ENCODE peak calls at places on chromosome 20, in seven cellular contexts. O is A549, P is H1, T is GM12878, C is HepG2, F is IMR-90, V is K562. I is an unnamed sample.

GRCh38 chr20:35294293-35294685 is 2.1 kb upstream of the FAM83C start:
- DNase-seq in T (no peak), F (no peak), P (no peak), V (no peak), C (no peak), O (no peak), I (no peak)

GRCh38 chr20:3563548-3564177 is 92.8 kb downstream of the ATRN start:
- DNase-seq in F (peak; percentile 69), V (peak; percentile 15), T (peak; percentile 8), O (peak; percentile 37), P (no peak), C (peak; percentile 63), I (peak; percentile 53)

GRCh38 chr20:50270569-50270968 is 79.9 kb downstream of the CEBPB start:
- DNase-seq in C (no peak), O (no peak), V (no peak), F (no peak), P (no peak), T (no peak), I (no peak)

GRCh38 chr20:1619861-1620444 is at the start of gene SIRPB1:
- DNase-seq in C (peak; percentile 0), F (peak; percentile 0), V (no peak), O (no peak), T (no peak), P (no peak), I (no peak)

GRCh38 chr20:1802385-1803215 is 92.6 kb upstream of the SIRPA start:
- DNase-seq in V (peak; percentile 9), P (peak; percentile 77), O (peak; percentile 78), C (peak; percentile 67), F (peak; percentile 76), T (no peak), I (peak; percentile 87)

GRCh38 chr20:43953919-43954617 is 39.4 kb downstream of the TOX2 start:
- DNase-seq in P (no peak), O (no peak), T (no peak), C (no peak), F (peak; percentile 47), V (no peak), I (no peak)

GRCh38 chr20:46056970-46057855 is 28.2 kb downstream of the SLC12A5 start:
- DNase-seq in O (no peak), T (no peak), C (no peak), P (peak; percentile 90), V (peak; percentile 45), F (peak; percentile 42), I (no peak)

GRCh38 chr20:61271273-61272221 is 19.5 kb downstream of the CDH4 start:
- DNase-seq in T (no peak), O (no peak), V (no peak), P (no peak), C (no peak), F (no peak), I (no peak)

GRCh38 chr20:18689557-18689956 is 101.7 kb downstream of the DTD1 start:
- DNase-seq in T (no peak), P (no peak), V (no peak), O (no peak), F (no peak), C (no peak), I (no peak)

GRCh38 chr20:53738039-53738944 is 144.7 kb upstream of the ZNF217 start:
- DNase-seq in P (no peak), F (peak; percentile 90), C (peak; percentile 88), T (no peak), V (peak; percentile 66), O (peak; percentile 67), I (peak; percentile 34)

GRCh38 chr20:32052090-32052791 is at the start of gene HCK:
- DNase-seq in V (no peak), F (no peak), P (peak; percentile 58), O (peak; percentile 31), C (no peak), T (no peak), I (peak; percentile 57)

GRCh38 chr20:5402903-5403531 is 86.3 kb upstream of the PROKR2 start:
- DNase-seq in V (peak; percentile 36), P (peak; percentile 74), T (no peak), F (peak; percentile 11), C (peak; percentile 62), O (peak; percentile 55), I (no peak)

GRCh38 chr20:63641146-63641791 is 12.0 kb downstream of the STMN3 start:
- DNase-seq in O (no peak), T (no peak), V (peak; percentile 27), F (no peak), C (no peak), P (no peak), I (no peak)

GRCh38 chr20:36273414-36274247 is 32.5 kb upstream of the DLGAP4 start:
- DNase-seq in P (peak; percentile 41), F (peak; percentile 16), O (peak; percentile 28), T (no peak), V (no peak), C (no peak), I (peak; percentile 51)

GRCh38 chr20:7637184-7637583 is 303.1 kb downstream of the HAO1 start:
- DNase-seq in F (no peak), P (no peak), C (no peak), O (no peak), T (no peak), V (no peak), I (no peak)

GRCh38 chr20:35120012-35120701 is 27.0 kb downstream of the EDEM2 start:
- DNase-seq in P (no peak), V (peak; percentile 85), O (no peak), T (no peak), C (no peak), F (peak; percentile 89), I (no peak)

GRCh38 chr20:37315293-37316110 is 26.0 kb downstream of the MANBAL start:
- DNase-seq in O (no peak), P (no peak), V (no peak), T (no peak), C (no peak), F (peak; percentile 92), I (peak; percentile 81)

GRCh38 chr20:23455641-23456040 is 3.0 kb upstream of the CST11 start:
- DNase-seq in P (no peak), T (no peak), C (no peak), V (no peak), F (no peak), O (no peak), I (no peak)

GRCh38 chr20:45985573-45985972 is 13.6 kb upstream of the ZNF335 start:
- DNase-seq in T (no peak), V (peak; percentile 39), P (no peak), C (peak; percentile 33), O (no peak), F (no peak), I (no peak)

GRCh38 chr20:51715873-51716215 is 52.3 kb downstream of the ATP9A start:
- DNase-seq in F (no peak), O (no peak), V (no peak), C (no peak), T (no peak), P (no peak), I (peak; percentile 59)

GRCh38 chr20:51712501-51713212 is 55.5 kb downstream of the ATP9A start:
- DNase-seq in T (no peak), O (peak; percentile 49), F (peak; percentile 39), V (no peak), C (peak; percentile 55), P (peak; percentile 76), I (peak; percentile 35)

GRCh38 chr20:51715028-51715872 is 52.9 kb downstream of the ATP9A start:
- DNase-seq in F (no peak), P (no peak), V (no peak), C (no peak), T (no peak), O (no peak), I (peak; percentile 50)

GRCh38 chr20:51711426-51711825 is 56.8 kb downstream of the ATP9A start:
- DNase-seq in F (no peak), P (no peak), T (no peak), O (no peak), V (no peak), C (no peak), I (no peak)

DNA sequence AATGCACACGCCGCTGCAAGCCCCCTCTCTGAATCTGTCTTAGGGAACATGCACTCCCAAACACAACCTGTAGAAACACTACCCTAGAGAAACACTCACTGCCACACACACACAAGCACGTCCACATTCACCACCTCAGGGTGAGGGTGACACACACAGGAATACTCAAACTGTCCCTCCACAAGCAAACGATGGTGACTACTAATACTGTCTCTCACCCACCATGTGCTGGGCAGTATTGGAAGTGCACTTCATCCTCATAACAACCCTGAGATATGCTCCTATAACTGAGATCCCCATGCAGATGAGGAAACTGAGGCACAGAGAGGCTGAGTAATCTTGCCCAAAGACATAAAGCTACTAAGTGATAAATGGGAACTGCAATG is 55.0 kb downstream of the ATP9A start:
- DNase-seq in P (no peak), T (no peak), C (no peak), O (no peak), F (no peak), V (no peak), I (no peak)
- TF ChIP-seq RFX5 in P (no peak), T (no peak), C (no peak), O (no peak), F (no peak), V (no peak), I (no peak)

GRCh38 chr20:60262967-60263603 is 304.9 kb downstream of the CDH26 start:
- DNase-seq in T (no peak), V (peak; percentile 62), P (peak; percentile 88), C (peak; percentile 29), F (no peak), O (peak; percentile 30), I (peak; percentile 42)
- TF ChIP-seq RFX5 in T (no peak), V (no peak), P (no peak), C (no peak), F (no peak), O (no peak), I (no peak)

GRCh38 chr20:62381202-62381797 is 5.6 kb upstream of the RPS21 start:
- DNase-seq in T (no peak), P (no peak), V (no peak), F (peak; percentile 76), C (no peak), O (no peak), I (no peak)
- TF ChIP-seq RFX5 in T (no peak), P (no peak), V (no peak), F (no peak), C (no peak), O (no peak), I (no peak)

GRCh38 chr20:19908586-19908985 is 108.6 kb upstream of the NAA20 start:
- DNase-seq in F (no peak), C (no peak), V (no peak), T (no peak), O (no peak), P (no peak), I (no peak)

GRCh38 chr20:19911810-19912382 is 105.3 kb upstream of the NAA20 start:
- DNase-seq in O (no peak), F (no peak), P (no peak), C (no peak), V (no peak), T (no peak), I (no peak)

GRCh38 chr20:19907326-19908056 is 109.7 kb upstream of the NAA20 start:
- DNase-seq in F (no peak), P (no peak), V (no peak), C (no peak), T (no peak), O (no peak), I (no peak)

GRCh38 chr20:19913927-19914614 is 103.1 kb upstream of the NAA20 start:
- DNase-seq in O (no peak), F (peak; percentile 51), V (no peak), C (peak; percentile 47), T (peak; percentile 48), P (no peak), I (no peak)

DNA sequence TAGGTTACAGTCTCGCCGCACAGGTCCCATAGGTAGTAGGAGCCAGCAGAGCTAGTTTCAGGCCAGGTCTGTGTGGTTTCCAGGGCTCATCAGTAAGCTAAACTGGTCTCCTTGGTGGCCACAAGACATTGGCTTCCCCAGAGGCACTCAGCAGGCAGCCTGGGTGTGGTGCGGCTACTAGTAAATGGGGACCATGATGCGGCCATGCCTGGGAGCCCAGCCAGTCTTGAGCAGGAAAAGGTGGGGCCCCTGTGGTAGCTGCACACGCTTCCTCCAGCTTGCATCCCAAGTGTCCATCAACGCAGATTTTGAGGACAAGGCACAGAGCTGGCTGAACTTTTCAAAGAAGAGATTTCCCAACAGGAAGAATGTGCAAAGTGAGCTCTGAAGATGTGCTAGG is 107.5 kb upstream of the NAA20 start:
- DNase-seq in T (no peak), C (no peak), V (no peak), F (no peak), O (no peak), P (no peak), I (no peak)
- TF ChIP-seq RFX5 in T (no peak), C (no peak), V (no peak), F (no peak), O (no peak), P (no peak), I (no peak)